ENCODE peak calls at places on chromosomes 11 and 22, in eight cellular contexts. D, H, L, S, A, Y, I and V are unnamed samples.

GRCh38 chr11:34926101-34926830 is 9.8 kb downstream of the PDHX start:
- DNase-seq in D (peak; percentile 24), H (peak; percentile 83), L (no peak), S (peak; percentile 55), A (no peak), Y (peak; percentile 48), I (peak; percentile 28), V (no peak)

GRCh38 chr22:43155789-43156188 is 4.4 kb downstream of the TSPO start:
- DNase-seq in D (no peak), H (peak; percentile 22), L (no peak), S (no peak), A (no peak), Y (no peak), I (no peak), V (no peak)

GRCh38 chr22:31244044-31244942 is 32.2 kb downstream of the LIMK2 start:
- DNase-seq in D (peak; percentile 92), H (peak; percentile 95), L (no peak), S (peak; percentile 75), A (no peak), Y (peak; percentile 98), I (no peak), V (peak; percentile 43)

GRCh38 chr11:86620796-86621575 is 51.4 kb downstream of the ME3 start:
- DNase-seq in D (no peak), H (peak; percentile 84), L (no peak), S (no peak), A (no peak), Y (peak; percentile 87), I (peak; percentile 41), V (no peak)

GRCh38 chr11:91984033-91984568 is 240.5 kb upstream of the FAT3 start:
- DNase-seq in D (no peak), H (no peak), L (no peak), S (no peak), A (no peak), Y (peak; percentile 30), I (no peak), V (no peak)

GRCh38 chr11:117748771-117749540 is 48.1 kb downstream of the DSCAML1 start:
- DNase-seq in D (no peak), H (no peak), L (no peak), S (no peak), A (no peak), Y (no peak), I (no peak), V (no peak)

GRCh38 chr11:68254421-68254820 is 17.4 kb downstream of the C11orf24 start:
- DNase-seq in D (no peak), H (no peak), L (no peak), S (no peak), A (no peak), Y (no peak), I (no peak), V (no peak)

GRCh38 chr22:48335442-48336139 is 1492.1 kb downstream of the BRD1 start:
- DNase-seq in D (no peak), H (no peak), L (no peak), S (no peak), A (no peak), Y (no peak), I (no peak), V (no peak)

GRCh38 chr11:3165152-3165705 is at the start of gene OSBPL5:
- DNase-seq in D (no peak), H (peak; percentile 89), L (peak; percentile 87), S (peak; percentile 26), A (no peak), Y (peak; percentile 73), I (peak; percentile 55), V (peak; percentile 75)

GRCh38 chr11:32081129-32081641 is 9.7 kb upstream of the RCN1 start:
- DNase-seq in D (peak; percentile 40), H (no peak), L (no peak), S (peak; percentile 87), A (no peak), Y (peak; percentile 61), I (no peak), V (peak; percentile 14)

GRCh38 chr11:123454060-123454651 is 24.1 kb downstream of the GRAMD1B start:
- DNase-seq in D (peak; percentile 9), H (peak; percentile 59), L (no peak), S (peak; percentile 95), A (no peak), Y (peak; percentile 68), I (no peak), V (no peak)

GRCh38 chr22:39699631-39700348 is 129.2 kb downstream of the CACNA1I start:
- DNase-seq in D (no peak), H (no peak), L (no peak), S (no peak), A (no peak), Y (no peak), I (no peak), V (no peak)

GRCh38 chr22:50361688-50362087 is 18.6 kb downstream of the PPP6R2 start:
- DNase-seq in D (no peak), H (no peak), L (no peak), S (no peak), A (no peak), Y (no peak), I (no peak), V (no peak)

GRCh38 chr11:11620966-11621880 is 582 bp downstream of the GALNT18 start:
- DNase-seq in D (no peak), H (peak; percentile 40), L (peak; percentile 45), S (peak; percentile 39), A (no peak), Y (peak; percentile 34), I (no peak), V (peak; percentile 57)

GRCh38 chr22:39724390-39724789 is 153.8 kb downstream of the CACNA1I start:
- DNase-seq in D (no peak), H (no peak), L (no peak), S (peak; percentile 8), A (no peak), Y (no peak), I (no peak), V (no peak)

GRCh38 chr22:49968313-49968830 is 7.8 kb downstream of the PIM3 start:
- DNase-seq in D (no peak), H (no peak), L (no peak), S (no peak), A (no peak), Y (no peak), I (no peak), V (no peak)

GRCh38 chr22:50730013-50730891 is 7.8 kb upstream of the ACR start:
- DNase-seq in D (no peak), H (no peak), L (peak; percentile 25), S (no peak), A (no peak), Y (no peak), I (no peak), V (no peak)

GRCh38 chr22:43616645-43617044 is 195.5 kb downstream of the EFCAB6 start:
- DNase-seq in D (no peak), H (no peak), L (no peak), S (no peak), A (no peak), Y (no peak), I (no peak), V (no peak)

GRCh38 chr11:124801636-124802312 is 1.6 kb upstream of the MSANTD2 start:
- DNase-seq in D (no peak), H (peak; percentile 60), L (no peak), S (no peak), A (no peak), Y (no peak), I (no peak), V (no peak)

GRCh38 chr11:126359431-126360048 is 4.1 kb downstream of the ST3GAL4 start:
- DNase-seq in D (no peak), H (peak; percentile 85), L (peak; percentile 77), S (no peak), A (no peak), Y (peak; percentile 70), I (peak; percentile 75), V (peak; percentile 55)

DNA sequence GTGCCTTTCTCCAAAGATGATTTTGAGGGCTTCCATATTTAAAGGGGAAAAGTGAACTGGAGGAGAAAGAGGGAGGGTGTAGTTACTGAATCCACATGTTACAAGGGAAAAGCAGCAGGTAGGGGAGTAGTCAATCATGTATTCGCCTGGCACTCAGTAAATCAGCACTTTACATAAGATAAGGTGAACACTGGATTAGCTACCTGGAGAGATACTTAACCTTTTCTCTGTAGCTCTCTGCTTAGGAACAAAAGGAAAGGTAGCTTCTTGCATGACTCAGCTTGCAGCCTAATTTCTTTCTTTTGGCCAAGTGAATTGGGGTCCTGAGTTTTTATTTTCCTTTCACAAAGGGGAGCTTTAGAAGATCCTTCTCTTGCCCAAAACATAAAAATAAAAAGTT is 43.3 kb upstream of the PHF21B start:
- DNase-seq in D (no peak), H (no peak), L (no peak), S (no peak), A (no peak), Y (no peak), I (no peak), V (no peak)
- H3K27me3 ChIP-seq in D (no peaks in the 10 kb centered on the region), H (peaks cover 70% of the 10 kb centered on the region), L (peaks cover 23% of the 10 kb centered on the region), S (peaks cover 5% of the 10 kb centered on the region), A (peaks cover 4% of the 10 kb centered on the region), Y (peaks cover 3% of the 10 kb centered on the region), I (peaks cover 6% of the 10 kb centered on the region), V (no peaks in the 10 kb centered on the region)

GRCh38 chr11:44324222-44324621 is 14.3 kb upstream of the ALX4 start:
- DNase-seq in D (no peak), H (no peak), L (no peak), S (no peak), A (no peak), Y (no peak), I (no peak), V (no peak)
- H3K27me3 ChIP-seq in D (peaks cover 78% of the 10 kb centered on the region), H (peaks cover 94% of the 10 kb centered on the region), L (peaks cover 45% of the 10 kb centered on the region), S (peaks cover 46% of the 10 kb centered on the region), A (peaks cover 66% of the 10 kb centered on the region), Y (peaks cover 67% of the 10 kb centered on the region), I (peaks cover 100% of the 10 kb centered on the region), V (peaks cover 30% of the 10 kb centered on the region)

DNA sequence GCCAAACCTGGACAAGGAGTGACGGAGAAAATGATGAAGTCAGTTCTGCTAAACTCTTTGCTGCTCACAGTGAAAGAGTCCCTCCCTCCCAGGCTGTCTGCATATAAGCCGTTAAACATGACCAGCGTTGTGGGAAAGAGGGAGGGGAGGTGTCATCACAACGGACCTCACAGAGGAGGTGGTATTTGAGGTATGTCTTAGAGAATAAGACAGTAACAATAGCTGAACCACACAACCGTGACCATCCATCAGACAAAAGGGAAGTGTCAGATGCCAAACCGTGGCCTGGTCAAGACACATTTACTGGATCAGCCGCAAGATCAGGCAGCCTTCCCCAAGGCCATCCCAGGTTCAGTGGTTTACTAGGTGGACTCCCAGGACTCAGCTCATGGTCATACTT is 2.8 kb upstream of the CYTH4 start:
- DNase-seq in D (no peak), H (no peak), L (no peak), S (no peak), A (no peak), Y (peak; percentile 81), I (no peak), V (no peak)
- H3K27me3 ChIP-seq in D (no peaks in the 10 kb centered on the region), H (peaks cover 28% of the 10 kb centered on the region), L (peaks cover 2% of the 10 kb centered on the region), S (no peaks in the 10 kb centered on the region), A (no peaks in the 10 kb centered on the region), Y (peaks cover 4% of the 10 kb centered on the region), I (peaks cover 21% of the 10 kb centered on the region), V (no peaks in the 10 kb centered on the region)

DNA sequence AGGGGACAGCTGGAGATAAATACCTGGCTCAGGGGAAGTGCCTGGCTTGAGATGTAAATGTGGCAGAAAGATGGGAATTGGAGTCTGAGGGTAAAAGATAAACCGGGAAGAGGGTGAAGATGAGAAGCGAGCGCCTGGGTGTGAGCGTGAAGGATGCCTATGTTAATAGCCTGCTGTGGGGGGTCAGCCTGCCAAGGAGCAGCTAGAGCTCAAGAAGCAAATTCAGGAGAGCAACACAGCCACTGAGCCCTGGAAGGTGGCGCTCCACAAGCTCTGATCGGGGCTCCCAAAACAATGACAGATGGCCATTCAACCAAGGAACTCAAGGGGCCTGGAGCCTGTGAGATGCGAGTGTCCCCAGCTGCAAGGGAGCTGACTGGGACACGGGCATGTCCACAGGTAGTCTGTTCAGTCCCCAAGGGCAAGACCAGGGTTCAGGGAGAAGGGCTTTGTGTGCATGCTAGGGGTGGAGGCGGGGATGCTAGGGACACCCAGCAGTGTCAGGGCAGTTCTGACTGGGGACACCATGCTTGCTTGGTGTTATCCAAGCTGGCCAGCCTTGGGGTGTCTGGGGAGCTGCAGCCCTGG is 2.8 kb downstream of the GSC2 start:
- DNase-seq in D (no peak), H (no peak), L (no peak), S (no peak), A (no peak), Y (no peak), I (no peak), V (no peak)
- H3K27me3 ChIP-seq in D (peaks cover 48% of the 10 kb centered on the region), H (peaks cover 44% of the 10 kb centered on the region), L (peaks cover 32% of the 10 kb centered on the region), S (peaks cover 41% of the 10 kb centered on the region), A (peaks cover 32% of the 10 kb centered on the region), Y (peaks cover 35% of the 10 kb centered on the region), I (peaks cover 39% of the 10 kb centered on the region), V (peaks cover 16% of the 10 kb centered on the region)